ENCODE peak calls at places on chromosomes 1 and 21, in four cellular contexts. One of them, this sample, is unnamed.
A peak's percentile ranks its signal among the peaks of the same experiment; 100 is the strongest.

GRCh38 chr21:21921410-21922232 is 923.4 kb downstream of the NCAM2 start:
- DNase-seq in AG10803: peak; percentile 25
- DNase-seq in heart left ventricle: no peak
- DNase-seq in fibroblast of mammary gland: peak; percentile 32
- DNase-seq in this sample: peak; percentile 17

GRCh38 chr1:114032271-114033218 is 53.3 kb downstream of the OLFML3 start:
- DNase-seq in heart left ventricle: no peak
- DNase-seq in AG10803: peak; percentile 72
- DNase-seq in fibroblast of mammary gland: peak; percentile 96
- DNase-seq in this sample: peak; percentile 89

GRCh38 chr21:21188513-21189188 is 190.4 kb downstream of the NCAM2 start:
- DNase-seq in fibroblast of mammary gland: peak; percentile 20
- DNase-seq in AG10803: no peak
- DNase-seq in heart left ventricle: no peak
- DNase-seq in this sample: no peak

GRCh38 chr1:19476440-19477190 is 8.7 kb downstream of the CAPZB start:
- DNase-seq in fibroblast of mammary gland: no peak
- DNase-seq in AG10803: no peak
- DNase-seq in heart left ventricle: no peak
- DNase-seq in this sample: no peak

GRCh38 chr1:89587728-89588127 is 45.2 kb upstream of the LRRC8C start:
- DNase-seq in heart left ventricle: no peak
- DNase-seq in fibroblast of mammary gland: peak; percentile 34
- DNase-seq in AG10803: no peak
- DNase-seq in this sample: no peak

GRCh38 chr1:205355054-205355453 is 1.7 kb downstream of the KLHDC8A start:
- DNase-seq in fibroblast of mammary gland: peak; percentile 30
- DNase-seq in AG10803: peak; percentile 69
- DNase-seq in heart left ventricle: no peak
- DNase-seq in this sample: peak; percentile 43

GRCh38 chr1:187443939-187444338 is 615.2 kb downstream of the PLA2G4A start:
- DNase-seq in fibroblast of mammary gland: no peak
- DNase-seq in heart left ventricle: no peak
- DNase-seq in AG10803: no peak
- DNase-seq in this sample: no peak

GRCh38 chr1:193552274-193552673 is 365.9 kb upstream of the B3GALT2 start:
- DNase-seq in fibroblast of mammary gland: no peak
- DNase-seq in AG10803: no peak
- DNase-seq in heart left ventricle: no peak
- DNase-seq in this sample: no peak

GRCh38 chr21:25963186-25963585 is 207.4 kb downstream of the APP start:
- DNase-seq in heart left ventricle: no peak
- DNase-seq in fibroblast of mammary gland: peak; percentile 63
- DNase-seq in AG10803: no peak
- DNase-seq in this sample: peak; percentile 83

GRCh38 chr1:205387845-205388244 is 31.1 kb upstream of the KLHDC8A start:
- DNase-seq in AG10803: no peak
- DNase-seq in fibroblast of mammary gland: no peak
- DNase-seq in heart left ventricle: no peak
- DNase-seq in this sample: no peak

GRCh38 chr1:7702365-7702764 is 68.7 kb upstream of the VAMP3 start:
- DNase-seq in heart left ventricle: no peak
- DNase-seq in AG10803: no peak
- DNase-seq in fibroblast of mammary gland: no peak
- DNase-seq in this sample: no peak

GRCh38 chr1:116328671-116329070 is 44.4 kb upstream of the ATP1A1 start:
- DNase-seq in fibroblast of mammary gland: no peak
- DNase-seq in heart left ventricle: no peak
- DNase-seq in AG10803: no peak
- DNase-seq in this sample: no peak

GRCh38 chr21:44574457-44575306 is 1.2 kb downstream of the KRTAP10-4 start:
- DNase-seq in heart left ventricle: no peak
- DNase-seq in AG10803: no peak
- DNase-seq in fibroblast of mammary gland: no peak
- DNase-seq in this sample: no peak

GRCh38 chr1:155873860-155874259 is 14.5 kb downstream of the SYT11 start:
- DNase-seq in fibroblast of mammary gland: peak; percentile 47
- DNase-seq in AG10803: peak; percentile 35
- DNase-seq in heart left ventricle: no peak
- DNase-seq in this sample: peak; percentile 23

GRCh38 chr1:156414440-156415064 is 45.5 kb downstream of the RHBG start:
- DNase-seq in heart left ventricle: no peak
- DNase-seq in AG10803: no peak
- DNase-seq in fibroblast of mammary gland: no peak
- DNase-seq in this sample: peak; percentile 14

GRCh38 chr1:184289825-184290550 is 96.8 kb upstream of the C1orf21 start:
- DNase-seq in AG10803: no peak
- DNase-seq in heart left ventricle: no peak
- DNase-seq in fibroblast of mammary gland: peak; percentile 33
- DNase-seq in this sample: peak; percentile 79

GRCh38 chr1:220874201-220874655 is 5.0 kb upstream of the HLX start:
- DNase-seq in fibroblast of mammary gland: peak; percentile 70
- DNase-seq in AG10803: peak; percentile 71
- DNase-seq in heart left ventricle: no peak
- DNase-seq in this sample: peak; percentile 28

GRCh38 chr21:38916214-38916964 is 110.7 kb downstream of the ETS2 start:
- DNase-seq in heart left ventricle: no peak
- DNase-seq in AG10803: no peak
- DNase-seq in fibroblast of mammary gland: no peak
- DNase-seq in this sample: no peak

GRCh38 chr1:20837554-20838192 is 50.6 kb upstream of the HP1BP3 start:
- DNase-seq in AG10803: no peak
- DNase-seq in heart left ventricle: no peak
- DNase-seq in fibroblast of mammary gland: no peak
- DNase-seq in this sample: no peak

GRCh38 chr1:43525995-43526394 is 4.7 kb upstream of the PTPRF start:
- DNase-seq in AG10803: peak; percentile 76
- DNase-seq in fibroblast of mammary gland: peak; percentile 65
- DNase-seq in heart left ventricle: no peak
- DNase-seq in this sample: peak; percentile 85

GRCh38 chr1:112358798-112359408 is 37.1 kb upstream of the CTTNBP2NL start:
- DNase-seq in AG10803: peak; percentile 76
- DNase-seq in fibroblast of mammary gland: peak; percentile 71
- DNase-seq in heart left ventricle: peak; percentile 81
- DNase-seq in this sample: peak; percentile 77

GRCh38 chr1:67970088-67970487 is 80.3 kb downstream of the DIRAS3 start:
- DNase-seq in heart left ventricle: no peak
- DNase-seq in AG10803: peak; percentile 78
- DNase-seq in fibroblast of mammary gland: peak; percentile 96
- DNase-seq in this sample: peak; percentile 88

GRCh38 chr1:216600730-216601426 is 122.4 kb downstream of the ESRRG start:
- DNase-seq in fibroblast of mammary gland: peak; percentile 72
- DNase-seq in AG10803: peak; percentile 71
- DNase-seq in heart left ventricle: peak; percentile 83
- DNase-seq in this sample: peak; percentile 70

GRCh38 chr1:221180694-221181368 is 301.6 kb downstream of the HLX start:
- DNase-seq in heart left ventricle: no peak
- DNase-seq in fibroblast of mammary gland: no peak
- DNase-seq in AG10803: no peak
- DNase-seq in this sample: no peak

GRCh38 chr1:192578144-192578909 is 2.8 kb downstream of the RGS1 start:
- DNase-seq in heart left ventricle: no peak
- DNase-seq in AG10803: no peak
- DNase-seq in fibroblast of mammary gland: no peak
- DNase-seq in this sample: no peak

GRCh38 chr1:229554886-229555621 is 3.5 kb downstream of the ABCB10 start:
- DNase-seq in heart left ventricle: no peak
- DNase-seq in fibroblast of mammary gland: no peak
- DNase-seq in AG10803: peak; percentile 29
- DNase-seq in this sample: no peak

GRCh38 chr1:194114288-194114687 is 927.9 kb upstream of the B3GALT2 start:
- DNase-seq in AG10803: no peak
- DNase-seq in fibroblast of mammary gland: no peak
- DNase-seq in heart left ventricle: no peak
- DNase-seq in this sample: no peak

GRCh38 chr1:85378526-85378925 is 86.4 kb downstream of the DDAH1 start:
- DNase-seq in heart left ventricle: no peak
- DNase-seq in AG10803: no peak
- DNase-seq in fibroblast of mammary gland: no peak
- DNase-seq in this sample: no peak

DNA sequence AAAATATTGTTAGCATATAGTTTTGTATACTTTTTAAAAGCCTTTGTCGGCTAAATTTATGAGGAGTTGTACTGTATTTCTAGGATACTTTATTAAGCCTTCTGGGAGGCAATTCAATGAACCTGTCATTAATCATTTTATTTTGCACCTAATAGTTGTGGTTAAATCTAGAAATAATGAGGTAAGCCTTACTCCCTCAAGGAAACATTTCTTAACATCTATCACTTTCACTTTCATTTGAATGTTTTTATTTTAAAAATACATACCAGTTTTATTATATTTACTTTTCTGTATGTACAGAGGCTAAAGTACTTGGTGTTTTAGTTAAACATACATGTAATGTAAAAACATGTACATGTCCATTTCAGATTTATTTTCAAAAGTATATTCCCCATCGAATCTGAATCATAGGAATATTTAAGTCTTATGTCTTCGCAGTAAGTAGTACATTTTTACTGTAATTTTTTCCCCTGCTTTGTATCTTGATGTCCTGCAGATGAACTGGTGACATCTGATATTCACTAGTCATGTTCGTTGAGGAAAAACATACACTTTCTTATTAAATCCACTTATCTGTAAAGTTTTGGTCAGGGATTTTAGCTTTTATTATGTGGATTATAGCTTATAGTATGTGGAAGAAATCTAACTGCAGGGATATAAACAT is 82.8 kb downstream of the DISP1 start:
- DNase-seq in heart left ventricle: no peak
- DNase-seq in fibroblast of mammary gland: peak; percentile 27
- DNase-seq in AG10803: no peak
- DNase-seq in this sample: no peak
- TF ChIP-seq CTCF in heart left ventricle: no peak
- TF ChIP-seq CTCF in fibroblast of mammary gland: no peak
- TF ChIP-seq CTCF in AG10803: no peak
- TF ChIP-seq CTCF in this sample: no peak

DNA sequence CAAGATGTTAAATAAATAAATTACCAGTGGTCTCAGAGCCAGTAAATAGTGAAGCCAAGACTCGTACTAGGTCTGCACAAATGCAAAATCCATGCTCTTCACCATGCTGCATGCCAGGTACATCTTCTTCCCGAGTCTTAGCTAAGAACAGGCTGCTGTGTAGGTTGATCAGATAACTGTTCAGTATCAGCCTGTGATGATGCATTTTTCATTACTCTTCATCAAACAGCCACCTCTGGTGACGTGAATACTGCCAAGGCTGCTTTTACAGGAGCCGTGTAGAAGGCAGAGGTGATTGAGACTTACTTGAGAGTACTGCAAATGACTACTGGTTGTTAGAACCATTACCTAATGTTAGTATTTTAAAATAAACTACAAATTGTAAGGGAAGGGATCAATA is 39.3 kb upstream of the HOOK1 start:
- DNase-seq in AG10803: no peak
- DNase-seq in heart left ventricle: no peak
- DNase-seq in fibroblast of mammary gland: no peak
- DNase-seq in this sample: no peak
- TF ChIP-seq CTCF in AG10803: no peak
- TF ChIP-seq CTCF in heart left ventricle: no peak
- TF ChIP-seq CTCF in fibroblast of mammary gland: no peak
- TF ChIP-seq CTCF in this sample: no peak

GRCh38 chr1:18192182-18192581 is 84.6 kb downstream of the IGSF21 start:
- DNase-seq in fibroblast of mammary gland: no peak
- DNase-seq in AG10803: no peak
- DNase-seq in heart left ventricle: no peak
- DNase-seq in this sample: no peak
- TF ChIP-seq CTCF in fibroblast of mammary gland: no peak
- TF ChIP-seq CTCF in AG10803: no peak
- TF ChIP-seq CTCF in heart left ventricle: no peak
- TF ChIP-seq CTCF in this sample: no peak

DNA sequence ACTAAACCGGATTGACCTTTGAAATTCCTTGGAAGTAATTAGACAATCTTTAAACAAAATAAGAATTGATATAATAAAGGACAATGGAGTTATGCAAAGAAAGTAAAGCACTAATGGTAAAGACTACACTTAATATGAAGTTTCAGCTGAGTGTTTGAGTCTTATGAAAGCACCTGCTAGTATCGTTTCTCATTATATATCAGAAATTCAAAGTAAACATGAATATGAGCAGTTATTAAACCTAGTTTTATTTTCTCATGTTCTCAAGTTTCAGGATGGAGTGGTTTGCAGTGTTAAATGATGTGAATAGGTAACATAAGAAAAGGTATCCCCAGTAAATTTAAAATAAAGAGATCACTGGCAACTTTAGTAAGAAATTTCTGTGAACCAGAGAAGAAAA is 188.6 kb downstream of the ZP4 start:
- DNase-seq in fibroblast of mammary gland: no peak
- DNase-seq in AG10803: no peak
- DNase-seq in heart left ventricle: no peak
- DNase-seq in this sample: no peak
- TF ChIP-seq CTCF in fibroblast of mammary gland: no peak
- TF ChIP-seq CTCF in AG10803: no peak
- TF ChIP-seq CTCF in heart left ventricle: no peak
- TF ChIP-seq CTCF in this sample: no peak

GRCh38 chr1:186304982-186305949 is 69.8 kb downstream of the TPR start:
- DNase-seq in fibroblast of mammary gland: peak; percentile 56
- DNase-seq in heart left ventricle: no peak
- DNase-seq in AG10803: peak; percentile 34
- DNase-seq in this sample: peak; percentile 56
- TF ChIP-seq CTCF in fibroblast of mammary gland: peak; percentile 73
- TF ChIP-seq CTCF in heart left ventricle: peak; percentile 31
- TF ChIP-seq CTCF in AG10803: peak; percentile 69
- TF ChIP-seq CTCF in this sample: peak; percentile 73

GRCh38 chr1:92961131-92961895 is at the start of gene DIPK1A:
- DNase-seq in AG10803: peak; percentile 77
- DNase-seq in fibroblast of mammary gland: peak; percentile 46
- DNase-seq in heart left ventricle: peak; percentile 90
- DNase-seq in this sample: peak; percentile 68
- TF ChIP-seq CTCF in AG10803: no peak
- TF ChIP-seq CTCF in fibroblast of mammary gland: no peak
- TF ChIP-seq CTCF in heart left ventricle: peak; percentile 22
- TF ChIP-seq CTCF in this sample: no peak

This sample was measured in epithelial cell of esophagus.